ENCODE peak calls at places on chromosomes 12 and 14, in five cellular contexts. One of them, this sample, is unnamed.
A peak's percentile ranks its signal among the peaks of the same experiment; 100 is the strongest.

GRCh38 chr12:61646639-61647038 is 613.6 kb upstream of the USP15 start:
- DNase-seq in fibroblast of mammary gland: no peak
- DNase-seq in amniotic stem cell: no peak
- DNase-seq in NCI-H1092 treated with DMSO at 0.1 percent for 48 hours: no peak
- DNase-seq in left kidney: no peak
- DNase-seq in this sample: no peak

GRCh38 chr12:121807656-121808347 is 4.0 kb downstream of the SETD1B start:
- DNase-seq in fibroblast of mammary gland: no peak
- DNase-seq in amniotic stem cell: no peak
- DNase-seq in NCI-H1092 treated with DMSO at 0.1 percent for 48 hours: no peak
- DNase-seq in left kidney: no peak
- DNase-seq in this sample: no peak

GRCh38 chr12:12715459-12716150 is 1.6 kb upstream of the CDKN1B start:
- DNase-seq in fibroblast of mammary gland: no peak
- DNase-seq in amniotic stem cell: no peak
- DNase-seq in NCI-H1092 treated with DMSO at 0.1 percent for 48 hours: peak; percentile 47
- DNase-seq in left kidney: peak; percentile 12
- DNase-seq in this sample: no peak

GRCh38 chr12:57420482-57420881 is 10.4 kb downstream of the R3HDM2 start:
- DNase-seq in fibroblast of mammary gland: no peak
- DNase-seq in amniotic stem cell: no peak
- DNase-seq in NCI-H1092 treated with DMSO at 0.1 percent for 48 hours: no peak
- DNase-seq in left kidney: no peak
- DNase-seq in this sample: no peak

GRCh38 chr14:29763342-29763858 is 164.2 kb downstream of the PRKD1 start:
- DNase-seq in fibroblast of mammary gland: no peak
- DNase-seq in amniotic stem cell: no peak
- DNase-seq in NCI-H1092 treated with DMSO at 0.1 percent for 48 hours: no peak
- DNase-seq in left kidney: no peak
- DNase-seq in this sample: no peak

GRCh38 chr14:61526405-61527312 is 168.7 kb upstream of the HIF1A start:
- DNase-seq in fibroblast of mammary gland: no peak
- DNase-seq in amniotic stem cell: no peak
- DNase-seq in NCI-H1092 treated with DMSO at 0.1 percent for 48 hours: no peak
- DNase-seq in left kidney: no peak
- DNase-seq in this sample: no peak

GRCh38 chr12:120689397-120690082 is 2.6 kb downstream of the MLEC start:
- DNase-seq in fibroblast of mammary gland: no peak
- DNase-seq in amniotic stem cell: no peak
- DNase-seq in NCI-H1092 treated with DMSO at 0.1 percent for 48 hours: no peak
- DNase-seq in left kidney: no peak
- DNase-seq in this sample: peak; percentile 25

GRCh38 chr14:91229743-91230200 is 14.7 kb downstream of the GPR68 start:
- DNase-seq in fibroblast of mammary gland: peak; percentile 66
- DNase-seq in amniotic stem cell: no peak
- DNase-seq in NCI-H1092 treated with DMSO at 0.1 percent for 48 hours: no peak
- DNase-seq in left kidney: no peak
- DNase-seq in this sample: no peak

GRCh38 chr14:63692309-63693020 is 35.4 kb downstream of the SGPP1 start:
- DNase-seq in fibroblast of mammary gland: no peak
- DNase-seq in amniotic stem cell: no peak
- DNase-seq in NCI-H1092 treated with DMSO at 0.1 percent for 48 hours: no peak
- DNase-seq in left kidney: no peak
- DNase-seq in this sample: no peak

GRCh38 chr12:90938451-90938850 is 16.5 kb downstream of the CCER1 start:
- DNase-seq in fibroblast of mammary gland: peak; percentile 74
- DNase-seq in amniotic stem cell: no peak
- DNase-seq in NCI-H1092 treated with DMSO at 0.1 percent for 48 hours: no peak
- DNase-seq in left kidney: no peak
- DNase-seq in this sample: no peak

GRCh38 chr14:95025941-95026340 is 131.4 kb downstream of the DICER1 start:
- DNase-seq in fibroblast of mammary gland: no peak
- DNase-seq in amniotic stem cell: no peak
- DNase-seq in NCI-H1092 treated with DMSO at 0.1 percent for 48 hours: no peak
- DNase-seq in left kidney: no peak
- DNase-seq in this sample: no peak

GRCh38 chr12:103399986-103400385 is 95.8 kb downstream of the C12orf42 start:
- DNase-seq in fibroblast of mammary gland: no peak
- DNase-seq in amniotic stem cell: no peak
- DNase-seq in NCI-H1092 treated with DMSO at 0.1 percent for 48 hours: no peak
- DNase-seq in left kidney: no peak
- DNase-seq in this sample: no peak

GRCh38 chr14:87888136-87888999 is 104.6 kb downstream of the GALC start:
- DNase-seq in fibroblast of mammary gland: peak; percentile 64
- DNase-seq in amniotic stem cell: no peak
- DNase-seq in NCI-H1092 treated with DMSO at 0.1 percent for 48 hours: peak; percentile 5
- DNase-seq in left kidney: peak; percentile 16
- DNase-seq in this sample: peak; percentile 63

GRCh38 chr12:64672925-64673409 is 62.7 kb downstream of the RASSF3 start:
- DNase-seq in fibroblast of mammary gland: peak; percentile 20
- DNase-seq in amniotic stem cell: no peak
- DNase-seq in NCI-H1092 treated with DMSO at 0.1 percent for 48 hours: peak; percentile 78
- DNase-seq in left kidney: peak; percentile 69
- DNase-seq in this sample: no peak

GRCh38 chr12:29131539-29131938 is 17.5 kb upstream of the FAR2 start:
- DNase-seq in fibroblast of mammary gland: peak; percentile 75
- DNase-seq in amniotic stem cell: no peak
- DNase-seq in NCI-H1092 treated with DMSO at 0.1 percent for 48 hours: no peak
- DNase-seq in left kidney: peak; percentile 11
- DNase-seq in this sample: no peak

GRCh38 chr12:11862794-11863193 is 207.9 kb upstream of the BCL2L14 start:
- DNase-seq in fibroblast of mammary gland: peak; percentile 64
- DNase-seq in amniotic stem cell: no peak
- DNase-seq in NCI-H1092 treated with DMSO at 0.1 percent for 48 hours: no peak
- DNase-seq in left kidney: peak; percentile 91
- DNase-seq in this sample: no peak

GRCh38 chr12:50103767-50104321 is at the start of gene GPD1:
- DNase-seq in fibroblast of mammary gland: peak; percentile 28
- DNase-seq in amniotic stem cell: no peak
- DNase-seq in NCI-H1092 treated with DMSO at 0.1 percent for 48 hours: peak; percentile 57
- DNase-seq in left kidney: peak; percentile 90
- DNase-seq in this sample: no peak

This sample was measured in HAP-1.